ENCODE peak calls at places on chromosomes 5 and 9, in nine cellular contexts. P, E, H, L, G, C, R, V and I are unnamed samples.
A peak's percentile ranks its signal among the peaks of the same experiment; 100 is the strongest.

GRCh38 chr5:114367029-114367428 is 5.2 kb downstream of the KCNN2 start:
- DNase-seq in P (peak; percentile 54), E (no peak), H (no peak), L (no peak), G (no peak), C (no peak), R (peak; percentile 61), V (no peak), I (no peak)

GRCh38 chr9:136486823-136487620 is 4.2 kb upstream of the SEC16A start:
- DNase-seq in P (no peak), E (no peak), H (no peak), L (no peak), G (no peak), C (no peak), R (no peak), V (no peak), I (no peak)

GRCh38 chr9:29144476-29144875 is 1571.2 kb upstream of the C9orf72 start:
- DNase-seq in P (peak; percentile 58), E (no peak), H (no peak), L (peak; percentile 76), G (no peak), C (no peak), R (no peak), V (no peak), I (no peak)

GRCh38 chr5:15763754-15764153 is 263.8 kb downstream of the FBXL7 start:
- DNase-seq in P (peak; percentile 64), E (no peak), H (no peak), L (peak; percentile 38), G (no peak), C (no peak), R (peak; percentile 71), V (no peak), I (no peak)

GRCh38 chr5:179317411-179318192 is 27.7 kb downstream of the ADAMTS2 start:
- DNase-seq in P (no peak), E (no peak), H (no peak), L (no peak), G (no peak), C (no peak), R (no peak), V (no peak), I (no peak)

GRCh38 chr9:123482295-123482970 is 126.4 kb downstream of the CRB2 start:
- DNase-seq in P (no peak), E (no peak), H (no peak), L (peak; percentile 90), G (no peak), C (no peak), R (no peak), V (no peak), I (no peak)

GRCh38 chr9:20693068-20693467 is 9.0 kb downstream of the FOCAD start:
- DNase-seq in P (peak; percentile 84), E (no peak), H (no peak), L (no peak), G (no peak), C (no peak), R (peak; percentile 49), V (no peak), I (no peak)

GRCh38 chr5:61328791-61329617 is 3.1 kb upstream of the ZSWIM6 start:
- DNase-seq in P (no peak), E (no peak), H (no peak), L (peak; percentile 58), G (no peak), C (no peak), R (no peak), V (no peak), I (no peak)

GRCh38 chr5:150549735-150550134 is 41.8 kb downstream of the NDST1 start:
- DNase-seq in P (no peak), E (no peak), H (no peak), L (no peak), G (no peak), C (no peak), R (no peak), V (no peak), I (no peak)

GRCh38 chr5:139861021-139861888 is 65.6 kb downstream of the PSD2 start:
- DNase-seq in P (no peak), E (no peak), H (no peak), L (no peak), G (no peak), C (no peak), R (no peak), V (no peak), I (no peak)

GRCh38 chr5:6858419-6858818 is 145.2 kb downstream of the TENT4A start:
- DNase-seq in P (no peak), E (no peak), H (no peak), L (no peak), G (no peak), C (no peak), R (no peak), V (no peak), I (no peak)

GRCh38 chr9:125889524-125890473 is 142.6 kb downstream of the PBX3 start:
- DNase-seq in P (peak; percentile 76), E (no peak), H (peak; percentile 23), L (peak; percentile 94), G (no peak), C (peak; percentile 39), R (peak; percentile 83), V (peak; percentile 36), I (no peak)

GRCh38 chr9:113427629-113428028 is 17.1 kb downstream of the C9orf43 start:
- DNase-seq in P (peak; percentile 82), E (no peak), H (no peak), L (no peak), G (no peak), C (no peak), R (peak; percentile 44), V (no peak), I (no peak)

GRCh38 chr5:172659909-172660628 is 19.0 kb downstream of the NEURL1B start:
- DNase-seq in P (peak; percentile 69), E (no peak), H (no peak), L (peak; percentile 85), G (no peak), C (no peak), R (peak; percentile 95), V (peak; percentile 64), I (peak; percentile 49)

GRCh38 chr9:131018621-131019020 is 9.6 kb downstream of the LAMC3 start:
- DNase-seq in P (no peak), E (no peak), H (no peak), L (peak; percentile 45), G (no peak), C (no peak), R (no peak), V (no peak), I (no peak)

GRCh38 chr5:134510970-134511795 is 14.3 kb upstream of the JADE2 start:
- DNase-seq in P (peak; percentile 50), E (no peak), H (no peak), L (peak; percentile 27), G (no peak), C (no peak), R (no peak), V (no peak), I (no peak)

GRCh38 chr9:124198948-124199347 is 58.8 kb upstream of the NEK6 start:
- DNase-seq in P (no peak), E (no peak), H (no peak), L (no peak), G (no peak), C (no peak), R (no peak), V (no peak), I (no peak)

GRCh38 chr5:173670130-173670591 is 53.7 kb upstream of the BOD1 start:
- DNase-seq in P (peak; percentile 79), E (no peak), H (no peak), L (no peak), G (no peak), C (no peak), R (peak; percentile 47), V (no peak), I (no peak)

GRCh38 chr9:93387791-93388190 is 63.7 kb upstream of the FAM120A start:
- DNase-seq in P (no peak), E (no peak), H (no peak), L (peak; percentile 92), G (no peak), C (no peak), R (no peak), V (no peak), I (no peak)

GRCh38 chr5:10681605-10682428 is 79.2 kb downstream of the DAP start:
- DNase-seq in P (no peak), E (no peak), H (no peak), L (no peak), G (no peak), C (no peak), R (no peak), V (no peak), I (no peak)

GRCh38 chr5:98602534-98603112 is 170.8 kb upstream of the RGMB start:
- DNase-seq in P (no peak), E (no peak), H (no peak), L (peak; percentile 24), G (no peak), C (no peak), R (peak; percentile 45), V (no peak), I (no peak)

GRCh38 chr5:157162919-157163510 is 3.0 kb downstream of the GARIN3 start:
- DNase-seq in P (no peak), E (no peak), H (no peak), L (no peak), G (no peak), C (no peak), R (no peak), V (no peak), I (no peak)

GRCh38 chr5:179387151-179388110 is 42.2 kb upstream of the ADAMTS2 start:
- DNase-seq in P (no peak), E (no peak), H (no peak), L (no peak), G (no peak), C (no peak), R (no peak), V (no peak), I (no peak)

GRCh38 chr5:50666261-50667078 is at the start of gene PARP8:
- DNase-seq in P (peak; percentile 20), E (no peak), H (peak; percentile 9), L (peak; percentile 39), G (no peak), C (peak; percentile 34), R (peak; percentile 50), V (peak; percentile 69), I (no peak)

GRCh38 chr5:149128023-149128875 is 13.0 kb upstream of the ABLIM3 start:
- DNase-seq in P (peak; percentile 22), E (peak; percentile 9), H (peak; percentile 76), L (peak; percentile 63), G (no peak), C (no peak), R (peak; percentile 52), V (peak; percentile 43), I (no peak)

GRCh38 chr5:157188270-157188669 is 7.6 kb downstream of the ITK start:
- DNase-seq in P (no peak), E (no peak), H (no peak), L (no peak), G (no peak), C (no peak), R (no peak), V (no peak), I (no peak)

GRCh38 chr9:23321049-23321448 is 505.0 kb downstream of the ELAVL2 start:
- DNase-seq in P (no peak), E (peak; percentile 57), H (no peak), L (peak; percentile 89), G (no peak), C (no peak), R (no peak), V (no peak), I (no peak)

GRCh38 chr9:124697326-124698200 is 73.5 kb downstream of the NR6A1 start:
- DNase-seq in P (peak; percentile 85), E (no peak), H (no peak), L (no peak), G (no peak), C (no peak), R (peak; percentile 81), V (no peak), I (no peak)

GRCh38 chr9:101486693-101487442 is 46.8 kb upstream of the RNF20 start:
- DNase-seq in P (no peak), E (peak; percentile 60), H (peak; percentile 73), L (peak; percentile 95), G (peak; percentile 51), C (no peak), R (peak; percentile 60), V (no peak), I (no peak)

GRCh38 chr5:53469946-53470687 is 10.3 kb upstream of the FST start:
- DNase-seq in P (no peak), E (no peak), H (no peak), L (no peak), G (no peak), C (no peak), R (peak; percentile 65), V (peak; percentile 77), I (no peak)

GRCh38 chr9:129552064-129552463 is 68.8 kb downstream of the C9orf50 start:
- DNase-seq in P (peak; percentile 27), E (no peak), H (no peak), L (no peak), G (no peak), C (no peak), R (peak; percentile 50), V (no peak), I (no peak)